ENCODE peak calls at places on chromosomes 5 and 9, in ten cellular contexts. One of them, this sample, is unnamed.

GRCh38 chr9:108271646-108272349 is 584.0 kb downstream of the ACTL7B start:
- DNase-seq in heart right ventricle: no peak
- DNase-seq in HepG2: peak; percentile 29
- DNase-seq in activated CD8-positive, alpha-beta T cell treated with anti-CD3 and anti-CD28 coated beads for 36 hours: no peak
- DNase-seq in SK-MEL-5: peak; percentile 5
- DNase-seq in amniotic stem cell: peak; percentile 47
- DNase-seq in stomach: peak; percentile 57
- DNase-seq in NCI-H460: no peak
- DNase-seq in HEK293T: peak; percentile 46
- DNase-seq in NCI-H446 treated with DMSO at 0.1 percent for 48 hours: no peak
- DNase-seq in this sample: peak; percentile 47

GRCh38 chr9:137086531-137087408 is at the start of gene MAN1B1:
- DNase-seq in heart right ventricle: peak; percentile 99
- DNase-seq in HepG2: peak; percentile 97
- DNase-seq in activated CD8-positive, alpha-beta T cell treated with anti-CD3 and anti-CD28 coated beads for 36 hours: peak; percentile 100
- DNase-seq in SK-MEL-5: peak; percentile 98
- DNase-seq in amniotic stem cell: peak; percentile 96
- DNase-seq in stomach: peak; percentile 100
- DNase-seq in NCI-H460: peak; percentile 98
- DNase-seq in HEK293T: peak; percentile 99
- DNase-seq in NCI-H446 treated with DMSO at 0.1 percent for 48 hours: peak; percentile 93
- DNase-seq in this sample: peak; percentile 98

GRCh38 chr5:115343855-115344254 is 47.4 kb upstream of the CCDC112 start:
- DNase-seq in heart right ventricle: no peak
- DNase-seq in HepG2: peak; percentile 12
- DNase-seq in activated CD8-positive, alpha-beta T cell treated with anti-CD3 and anti-CD28 coated beads for 36 hours: no peak
- DNase-seq in SK-MEL-5: no peak
- DNase-seq in amniotic stem cell: peak; percentile 29
- DNase-seq in stomach: no peak
- DNase-seq in NCI-H460: peak; percentile 85
- DNase-seq in HEK293T: no peak
- DNase-seq in NCI-H446 treated with DMSO at 0.1 percent for 48 hours: no peak
- DNase-seq in this sample: no peak

GRCh38 chr9:84932915-84933527 is 263.5 kb downstream of the NTRK2 start:
- DNase-seq in heart right ventricle: no peak
- DNase-seq in HepG2: no peak
- DNase-seq in activated CD8-positive, alpha-beta T cell treated with anti-CD3 and anti-CD28 coated beads for 36 hours: no peak
- DNase-seq in SK-MEL-5: peak; percentile 59
- DNase-seq in amniotic stem cell: no peak
- DNase-seq in stomach: no peak
- DNase-seq in NCI-H460: no peak
- DNase-seq in HEK293T: peak; percentile 49
- DNase-seq in NCI-H446 treated with DMSO at 0.1 percent for 48 hours: no peak
- DNase-seq in this sample: no peak

GRCh38 chr5:191949-192690 is 825 bp downstream of the LRRC14B start:
- DNase-seq in heart right ventricle: no peak
- DNase-seq in HepG2: no peak
- DNase-seq in activated CD8-positive, alpha-beta T cell treated with anti-CD3 and anti-CD28 coated beads for 36 hours: no peak
- DNase-seq in SK-MEL-5: no peak
- DNase-seq in amniotic stem cell: no peak
- DNase-seq in stomach: no peak
- DNase-seq in NCI-H460: no peak
- DNase-seq in HEK293T: no peak
- DNase-seq in NCI-H446 treated with DMSO at 0.1 percent for 48 hours: no peak
- DNase-seq in this sample: no peak

GRCh38 chr5:127320032-127320945 is 29.7 kb downstream of the MEGF10 start:
- DNase-seq in heart right ventricle: no peak
- DNase-seq in HepG2: no peak
- DNase-seq in activated CD8-positive, alpha-beta T cell treated with anti-CD3 and anti-CD28 coated beads for 36 hours: peak; percentile 41
- DNase-seq in SK-MEL-5: peak; percentile 92
- DNase-seq in amniotic stem cell: no peak
- DNase-seq in stomach: no peak
- DNase-seq in NCI-H460: no peak
- DNase-seq in HEK293T: no peak
- DNase-seq in NCI-H446 treated with DMSO at 0.1 percent for 48 hours: no peak
- DNase-seq in this sample: no peak

GRCh38 chr9:120257483-120257882 is 322.5 kb downstream of the CDK5RAP2 start:
- DNase-seq in heart right ventricle: no peak
- DNase-seq in HepG2: no peak
- DNase-seq in activated CD8-positive, alpha-beta T cell treated with anti-CD3 and anti-CD28 coated beads for 36 hours: no peak
- DNase-seq in SK-MEL-5: no peak
- DNase-seq in amniotic stem cell: no peak
- DNase-seq in stomach: no peak
- DNase-seq in NCI-H460: no peak
- DNase-seq in HEK293T: no peak
- DNase-seq in NCI-H446 treated with DMSO at 0.1 percent for 48 hours: no peak
- DNase-seq in this sample: no peak

GRCh38 chr5:95044096-95044495 is 240.8 kb downstream of the MCTP1 start:
- DNase-seq in heart right ventricle: no peak
- DNase-seq in HepG2: no peak
- DNase-seq in activated CD8-positive, alpha-beta T cell treated with anti-CD3 and anti-CD28 coated beads for 36 hours: no peak
- DNase-seq in SK-MEL-5: no peak
- DNase-seq in amniotic stem cell: no peak
- DNase-seq in stomach: no peak
- DNase-seq in NCI-H460: no peak
- DNase-seq in HEK293T: no peak
- DNase-seq in NCI-H446 treated with DMSO at 0.1 percent for 48 hours: no peak
- DNase-seq in this sample: no peak

GRCh38 chr9:137048655-137049543 is 2.9 kb upstream of the NPDC1 start:
- DNase-seq in heart right ventricle: no peak
- DNase-seq in HepG2: no peak
- DNase-seq in activated CD8-positive, alpha-beta T cell treated with anti-CD3 and anti-CD28 coated beads for 36 hours: no peak
- DNase-seq in SK-MEL-5: peak; percentile 22
- DNase-seq in amniotic stem cell: no peak
- DNase-seq in stomach: no peak
- DNase-seq in NCI-H460: no peak
- DNase-seq in HEK293T: peak; percentile 52
- DNase-seq in NCI-H446 treated with DMSO at 0.1 percent for 48 hours: no peak
- DNase-seq in this sample: no peak

GRCh38 chr5:147403659-147404640 is 105.9 kb downstream of the DPYSL3 start:
- DNase-seq in heart right ventricle: peak; percentile 40
- DNase-seq in HepG2: no peak
- DNase-seq in activated CD8-positive, alpha-beta T cell treated with anti-CD3 and anti-CD28 coated beads for 36 hours: no peak
- DNase-seq in SK-MEL-5: peak; percentile 22
- DNase-seq in amniotic stem cell: peak; percentile 79
- DNase-seq in stomach: no peak
- DNase-seq in NCI-H460: peak; percentile 35
- DNase-seq in HEK293T: no peak
- DNase-seq in NCI-H446 treated with DMSO at 0.1 percent for 48 hours: peak; percentile 20
- DNase-seq in this sample: no peak

GRCh38 chr5:165460911-165461310 is 1955.5 kb downstream of the MAT2B start:
- DNase-seq in heart right ventricle: no peak
- DNase-seq in HepG2: no peak
- DNase-seq in activated CD8-positive, alpha-beta T cell treated with anti-CD3 and anti-CD28 coated beads for 36 hours: no peak
- DNase-seq in SK-MEL-5: peak; percentile 32
- DNase-seq in amniotic stem cell: no peak
- DNase-seq in stomach: no peak
- DNase-seq in NCI-H460: no peak
- DNase-seq in HEK293T: no peak
- DNase-seq in NCI-H446 treated with DMSO at 0.1 percent for 48 hours: no peak
- DNase-seq in this sample: no peak

GRCh38 chr9:618478-618877 is 223.0 kb upstream of the DMRT1 start:
- DNase-seq in heart right ventricle: no peak
- DNase-seq in HepG2: no peak
- DNase-seq in activated CD8-positive, alpha-beta T cell treated with anti-CD3 and anti-CD28 coated beads for 36 hours: no peak
- DNase-seq in SK-MEL-5: no peak
- DNase-seq in amniotic stem cell: peak; percentile 36
- DNase-seq in stomach: no peak
- DNase-seq in NCI-H460: no peak
- DNase-seq in HEK293T: no peak
- DNase-seq in NCI-H446 treated with DMSO at 0.1 percent for 48 hours: no peak
- DNase-seq in this sample: no peak

GRCh38 chr9:16031486-16031885 is 478.6 kb downstream of the CCDC171 start:
- DNase-seq in heart right ventricle: no peak
- DNase-seq in HepG2: no peak
- DNase-seq in activated CD8-positive, alpha-beta T cell treated with anti-CD3 and anti-CD28 coated beads for 36 hours: no peak
- DNase-seq in SK-MEL-5: no peak
- DNase-seq in amniotic stem cell: no peak
- DNase-seq in stomach: no peak
- DNase-seq in NCI-H460: no peak
- DNase-seq in HEK293T: no peak
- DNase-seq in NCI-H446 treated with DMSO at 0.1 percent for 48 hours: no peak
- DNase-seq in this sample: no peak

GRCh38 chr9:106312913-106313312 is 550.1 kb upstream of the ZNF462 start:
- DNase-seq in heart right ventricle: no peak
- DNase-seq in HepG2: no peak
- DNase-seq in activated CD8-positive, alpha-beta T cell treated with anti-CD3 and anti-CD28 coated beads for 36 hours: no peak
- DNase-seq in SK-MEL-5: no peak
- DNase-seq in amniotic stem cell: no peak
- DNase-seq in stomach: no peak
- DNase-seq in NCI-H460: no peak
- DNase-seq in HEK293T: no peak
- DNase-seq in NCI-H446 treated with DMSO at 0.1 percent for 48 hours: no peak
- DNase-seq in this sample: no peak

GRCh38 chr5:178120661-178121357 is 7.5 kb downstream of the N4BP3 start:
- DNase-seq in heart right ventricle: peak; percentile 85
- DNase-seq in HepG2: peak; percentile 82
- DNase-seq in activated CD8-positive, alpha-beta T cell treated with anti-CD3 and anti-CD28 coated beads for 36 hours: peak; percentile 94
- DNase-seq in SK-MEL-5: peak; percentile 45
- DNase-seq in amniotic stem cell: no peak
- DNase-seq in stomach: peak; percentile 89
- DNase-seq in NCI-H460: peak; percentile 83
- DNase-seq in HEK293T: peak; percentile 92
- DNase-seq in NCI-H446 treated with DMSO at 0.1 percent for 48 hours: no peak
- DNase-seq in this sample: peak; percentile 73

GRCh38 chr9:5949103-5949699 is 58.5 kb downstream of the MLANA start:
- DNase-seq in heart right ventricle: no peak
- DNase-seq in HepG2: no peak
- DNase-seq in activated CD8-positive, alpha-beta T cell treated with anti-CD3 and anti-CD28 coated beads for 36 hours: peak; percentile 18
- DNase-seq in SK-MEL-5: peak; percentile 50
- DNase-seq in amniotic stem cell: no peak
- DNase-seq in stomach: no peak
- DNase-seq in NCI-H460: peak; percentile 9
- DNase-seq in HEK293T: no peak
- DNase-seq in NCI-H446 treated with DMSO at 0.1 percent for 48 hours: no peak
- DNase-seq in this sample: no peak

GRCh38 chr5:106755789-106756188 is 914.9 kb downstream of the EFNA5 start:
- DNase-seq in heart right ventricle: no peak
- DNase-seq in HepG2: no peak
- DNase-seq in activated CD8-positive, alpha-beta T cell treated with anti-CD3 and anti-CD28 coated beads for 36 hours: no peak
- DNase-seq in SK-MEL-5: no peak
- DNase-seq in amniotic stem cell: no peak
- DNase-seq in stomach: no peak
- DNase-seq in NCI-H460: no peak
- DNase-seq in HEK293T: no peak
- DNase-seq in NCI-H446 treated with DMSO at 0.1 percent for 48 hours: no peak
- DNase-seq in this sample: no peak

GRCh38 chr9:89768650-89769071 is 163.8 kb downstream of the GADD45G start:
- DNase-seq in heart right ventricle: no peak
- DNase-seq in HepG2: no peak
- DNase-seq in activated CD8-positive, alpha-beta T cell treated with anti-CD3 and anti-CD28 coated beads for 36 hours: peak; percentile 13
- DNase-seq in SK-MEL-5: no peak
- DNase-seq in amniotic stem cell: no peak
- DNase-seq in stomach: no peak
- DNase-seq in NCI-H460: no peak
- DNase-seq in HEK293T: no peak
- DNase-seq in NCI-H446 treated with DMSO at 0.1 percent for 48 hours: no peak
- DNase-seq in this sample: no peak

GRCh38 chr9:13033959-13034695 is 245.4 kb downstream of the MPDZ start:
- DNase-seq in heart right ventricle: peak; percentile 55
- DNase-seq in HepG2: peak; percentile 38
- DNase-seq in activated CD8-positive, alpha-beta T cell treated with anti-CD3 and anti-CD28 coated beads for 36 hours: peak; percentile 30
- DNase-seq in SK-MEL-5: peak; percentile 70
- DNase-seq in amniotic stem cell: no peak
- DNase-seq in stomach: peak; percentile 62
- DNase-seq in NCI-H460: peak; percentile 37
- DNase-seq in HEK293T: peak; percentile 65
- DNase-seq in NCI-H446 treated with DMSO at 0.1 percent for 48 hours: peak; percentile 75
- DNase-seq in this sample: peak; percentile 92

GRCh38 chr9:73152445-73152844 is 780 bp downstream of the ANXA1 start:
- DNase-seq in heart right ventricle: no peak
- DNase-seq in HepG2: no peak
- DNase-seq in activated CD8-positive, alpha-beta T cell treated with anti-CD3 and anti-CD28 coated beads for 36 hours: no peak
- DNase-seq in SK-MEL-5: no peak
- DNase-seq in amniotic stem cell: no peak
- DNase-seq in stomach: no peak
- DNase-seq in NCI-H460: no peak
- DNase-seq in HEK293T: no peak
- DNase-seq in NCI-H446 treated with DMSO at 0.1 percent for 48 hours: no peak
- DNase-seq in this sample: no peak